ENCODE peak calls at places on chromosomes 4 and X, in four cellular contexts. One of them, this sample, is unnamed.

GRCh38 chrX:87397103-87397886 is 120.3 kb upstream of the KLHL4 start:
- DNase-seq in suprapubic skin: no peak
- DNase-seq in adrenal gland: peak
- DNase-seq in upper lobe of left lung: no peak
- DNase-seq in this sample: no peak

GRCh38 chr4:108331905-108332632 is 163.3 kb upstream of the LEF1 start:
- DNase-seq in suprapubic skin: no peak
- DNase-seq in adrenal gland: no peak
- DNase-seq in upper lobe of left lung: no peak
- DNase-seq in this sample: no peak

GRCh38 chrX:9940397-9940796 is 26.8 kb upstream of the CLDN34 start:
- DNase-seq in suprapubic skin: no peak
- DNase-seq in adrenal gland: no peak
- DNase-seq in upper lobe of left lung: no peak
- DNase-seq in this sample: peak

GRCh38 chrX:119667111-119667928 is 25.6 kb downstream of the SEPTIN6 start:
- DNase-seq in suprapubic skin: no peak
- DNase-seq in adrenal gland: no peak
- DNase-seq in upper lobe of left lung: no peak
- DNase-seq in this sample: no peak

GRCh38 chr4:87375719-87376291 is 15.2 kb downstream of the HSD17B11 start:
- DNase-seq in suprapubic skin: no peak
- DNase-seq in adrenal gland: peak
- DNase-seq in upper lobe of left lung: peak
- DNase-seq in this sample: no peak

GRCh38 chr4:15690020-15690809 is 8.6 kb downstream of the FAM200B start:
- DNase-seq in suprapubic skin: no peak
- DNase-seq in adrenal gland: no peak
- DNase-seq in upper lobe of left lung: no peak
- DNase-seq in this sample: no peak

GRCh38 chr4:67134616-67135015 is 410.7 kb downstream of the CENPC start:
- DNase-seq in suprapubic skin: no peak
- DNase-seq in adrenal gland: no peak
- DNase-seq in upper lobe of left lung: no peak
- DNase-seq in this sample: no peak

GRCh38 chr4:148998719-148999118 is 556.5 kb upstream of the NR3C2 start:
- DNase-seq in suprapubic skin: no peak
- DNase-seq in adrenal gland: no peak
- DNase-seq in upper lobe of left lung: no peak
- DNase-seq in this sample: no peak

GRCh38 chrX:49102221-49102620 is 21.3 kb downstream of the GPKOW start:
- DNase-seq in suprapubic skin: no peak
- DNase-seq in adrenal gland: no peak
- DNase-seq in upper lobe of left lung: no peak
- DNase-seq in this sample: no peak

GRCh38 chrX:49103637-49104036 is 19.9 kb downstream of the GPKOW start:
- DNase-seq in suprapubic skin: no peak
- DNase-seq in adrenal gland: peak
- DNase-seq in upper lobe of left lung: no peak
- DNase-seq in this sample: no peak

GRCh38 chrX:49096419-49096818 is 16.7 kb upstream of the WDR45 start:
- DNase-seq in suprapubic skin: no peak
- DNase-seq in adrenal gland: no peak
- DNase-seq in upper lobe of left lung: no peak
- DNase-seq in this sample: no peak

GRCh38 chrX:49101629-49101984 is 21.9 kb upstream of the WDR45 start:
- DNase-seq in suprapubic skin: no peak
- DNase-seq in adrenal gland: no peak
- DNase-seq in upper lobe of left lung: no peak
- DNase-seq in this sample: no peak

DNA sequence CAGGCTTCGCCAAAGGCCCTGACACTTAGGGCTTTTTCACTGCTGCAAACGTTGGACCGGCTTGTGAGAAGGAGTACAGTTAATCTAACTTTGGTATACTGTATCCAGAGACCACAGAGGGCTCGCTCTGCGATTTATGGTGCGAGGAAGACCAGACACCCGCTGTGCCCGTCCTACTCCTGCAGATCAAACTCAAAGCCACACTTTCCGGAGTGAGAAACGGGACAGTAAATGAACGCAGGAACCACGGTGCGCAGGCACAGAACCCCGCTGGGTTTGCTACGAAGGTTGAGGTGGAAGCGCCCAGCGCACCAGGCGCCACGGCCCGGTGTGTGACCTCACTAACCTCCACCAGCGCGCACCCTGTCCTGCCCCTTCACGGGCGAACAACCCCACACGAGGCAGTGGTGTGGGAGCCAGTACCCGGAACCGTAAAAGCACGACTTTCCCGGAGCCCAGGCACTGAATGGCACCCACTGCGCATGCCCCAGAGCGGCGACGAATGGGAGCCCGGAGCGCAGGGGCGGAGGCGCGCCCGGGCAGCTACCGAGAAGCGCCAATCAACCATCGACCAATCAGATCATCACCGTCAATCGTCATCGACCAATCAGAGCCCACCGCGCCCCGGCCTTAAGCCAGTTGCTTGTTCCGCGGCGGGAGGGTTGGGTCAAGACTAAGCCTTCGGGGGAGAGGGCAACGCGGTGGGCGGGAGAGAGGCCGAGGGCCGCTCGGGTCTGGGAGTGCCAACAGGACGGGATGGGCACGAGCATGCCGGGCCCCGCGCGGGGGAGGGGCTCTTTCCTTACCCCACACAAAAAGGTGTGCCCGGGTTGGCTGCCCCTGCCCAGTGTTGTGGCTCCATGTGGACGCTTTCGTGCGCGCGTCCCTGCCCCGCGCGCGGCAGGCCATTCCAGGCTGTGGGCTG is 21.3 kb upstream of the WDR45 start:
- DNase-seq in suprapubic skin: peak
- DNase-seq in adrenal gland: peak
- DNase-seq in upper lobe of left lung: peak
- DNase-seq in this sample: peak
- TF ChIP-seq POLR2A in suprapubic skin: no peak
- TF ChIP-seq POLR2A in adrenal gland: peak
- TF ChIP-seq POLR2A in upper lobe of left lung: peak
- TF ChIP-seq POLR2A in this sample: peak

DNA sequence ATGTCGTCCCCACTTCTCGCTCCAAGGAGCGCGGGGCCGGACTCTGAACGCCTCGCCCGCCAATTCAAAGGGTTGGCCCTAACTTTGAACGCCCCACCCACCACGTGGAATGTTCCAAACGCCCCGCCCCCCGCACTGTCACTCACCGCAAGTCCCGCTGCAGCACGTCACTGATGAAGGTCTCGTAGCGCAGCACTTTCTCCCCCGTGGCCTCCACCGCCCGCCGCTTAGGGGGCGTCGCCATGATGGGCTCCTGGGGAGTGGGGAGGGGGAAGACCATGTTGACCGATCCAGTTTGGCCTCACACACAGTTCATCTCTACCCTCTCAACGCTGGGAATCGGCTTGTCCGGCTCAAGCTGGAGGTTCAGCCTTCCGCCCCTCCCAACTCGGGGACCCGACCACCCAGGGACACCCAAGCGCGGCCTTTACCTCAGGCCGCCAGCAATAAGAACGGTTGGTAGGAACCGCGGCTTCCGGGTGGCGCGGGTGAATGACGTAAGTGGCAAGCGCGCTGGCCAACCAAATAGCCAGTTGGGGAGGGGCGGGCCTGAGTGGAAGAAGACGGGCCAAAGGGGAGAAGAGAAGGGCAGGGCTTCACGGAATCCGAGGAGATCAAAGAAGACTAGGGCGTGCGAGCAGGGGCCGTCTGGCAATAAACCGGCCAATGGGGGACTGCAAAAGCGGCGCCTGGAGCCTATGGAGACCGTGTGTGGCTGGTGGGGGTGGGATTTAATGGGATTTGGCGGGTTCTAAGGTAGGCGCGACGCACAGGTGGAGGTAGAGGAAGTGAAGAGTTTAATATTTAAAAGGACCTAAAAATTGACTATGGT is at the start of gene UXT:
- DNase-seq in suprapubic skin: peak
- DNase-seq in adrenal gland: peak
- DNase-seq in upper lobe of left lung: peak
- DNase-seq in this sample: peak
- TF ChIP-seq POLR2A in suprapubic skin: peak
- TF ChIP-seq POLR2A in adrenal gland: peak
- TF ChIP-seq POLR2A in upper lobe of left lung: peak
- TF ChIP-seq POLR2A in this sample: peak

GRCh38 chrX:152830312-152831305 is at the start of the genes CETN2 and NSDHL:
- DNase-seq in suprapubic skin: peak
- DNase-seq in adrenal gland: peak
- DNase-seq in upper lobe of left lung: peak
- DNase-seq in this sample: peak
- TF ChIP-seq POLR2A in suprapubic skin: peak
- TF ChIP-seq POLR2A in adrenal gland: peak
- TF ChIP-seq POLR2A in upper lobe of left lung: peak
- TF ChIP-seq POLR2A in this sample: peak

GRCh38 chrX:45191820-45192409 is 8.8 kb downstream of the DIPK2B start:
- DNase-seq in suprapubic skin: no peak
- DNase-seq in adrenal gland: no peak
- DNase-seq in upper lobe of left lung: no peak
- DNase-seq in this sample: no peak
- TF ChIP-seq POLR2A in suprapubic skin: no peak
- TF ChIP-seq POLR2A in adrenal gland: no peak
- TF ChIP-seq POLR2A in upper lobe of left lung: no peak
- TF ChIP-seq POLR2A in this sample: no peak

GRCh38 chr4:102827674-102828496 is 534 bp upstream of the UBE2D3 start:
- DNase-seq in suprapubic skin: peak
- DNase-seq in adrenal gland: peak
- DNase-seq in upper lobe of left lung: peak
- DNase-seq in this sample: peak
- TF ChIP-seq POLR2A in suprapubic skin: peak
- TF ChIP-seq POLR2A in adrenal gland: peak
- TF ChIP-seq POLR2A in upper lobe of left lung: peak
- TF ChIP-seq POLR2A in this sample: peak

DNA sequence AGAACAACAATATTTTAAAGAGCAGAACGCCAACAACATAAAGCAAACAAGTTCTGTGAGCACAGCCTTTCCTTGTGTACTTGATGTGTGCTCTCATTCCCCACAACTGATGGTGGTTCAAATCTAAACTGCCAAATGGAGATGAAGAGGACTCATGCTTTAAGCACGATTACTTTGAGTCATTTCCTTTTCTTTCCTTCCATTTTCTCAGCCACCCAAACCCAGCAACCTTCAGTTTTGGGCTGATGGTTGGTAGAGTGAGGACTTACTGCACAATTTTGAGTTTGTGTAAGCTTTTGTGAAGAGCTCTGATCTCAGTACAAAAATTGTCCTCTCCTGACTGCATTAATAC is 1.7 kb downstream of the NSD2 start:
- DNase-seq in suprapubic skin: no peak
- DNase-seq in adrenal gland: no peak
- DNase-seq in upper lobe of left lung: no peak
- DNase-seq in this sample: no peak
- TF ChIP-seq POLR2A in suprapubic skin: no peak
- TF ChIP-seq POLR2A in adrenal gland: no peak
- TF ChIP-seq POLR2A in upper lobe of left lung: no peak
- TF ChIP-seq POLR2A in this sample: peak